ENCODE peak calls at places on chromosomes 5 and 9, in four cellular contexts. G, S, D and M are unnamed samples.
A peak's percentile ranks its signal among the peaks of the same experiment; 100 is the strongest.

GRCh38 chr9:108273988-108274387 is 581.8 kb downstream of the ACTL7B start:
- DNase-seq in G (no peak), D (no peak), S (no peak), M (no peak)

GRCh38 chr9:131530930-131531832 is at the start of gene UCK1:
- DNase-seq in S (peak; percentile 27), G (peak; percentile 99), D (peak; percentile 42), M (no peak)

GRCh38 chr5:92518318-92518913 is 1062.6 kb downstream of the NR2F1-AS1 start:
- DNase-seq in G (no peak), S (peak; percentile 16), D (peak; percentile 12), M (no peak)

GRCh38 chr5:55102345-55102744 is at the start of gene GZMA:
- DNase-seq in D (no peak), S (no peak), G (no peak), M (no peak)

GRCh38 chr5:174503461-174504265 is 220.7 kb upstream of the MSX2 start:
- DNase-seq in S (peak; percentile 91), G (no peak), D (no peak), M (peak; percentile 65)

GRCh38 chr5:12780536-12780935 is 876.3 kb upstream of the CTNND2 start:
- DNase-seq in S (no peak), G (no peak), D (no peak), M (no peak)

GRCh38 chr5:74367241-74367733 is 273.2 kb downstream of the ENC1 start:
- DNase-seq in G (no peak), S (no peak), D (no peak), M (no peak)

GRCh38 chr5:68630354-68630753 is 414.8 kb downstream of the PIK3R1 start:
- DNase-seq in G (no peak), D (no peak), S (no peak), M (no peak)

GRCh38 chr5:151740336-151740942 is 18.0 kb downstream of the ATOX1 start:
- DNase-seq in G (peak; percentile 78), S (no peak), D (peak; percentile 30), M (peak; percentile 54)

GRCh38 chr5:50320131-50320749 is 120.8 kb downstream of the EMB start:
- DNase-seq in S (peak; percentile 6), G (no peak), D (no peak), M (no peak)
- H3K9me3 ChIP-seq in S (no peaks in the 10 kb centered on the region), G (no peaks in the 10 kb centered on the region), D (peaks cover 63% of the 10 kb centered on the region), M (no peaks in the 10 kb centered on the region)

DNA sequence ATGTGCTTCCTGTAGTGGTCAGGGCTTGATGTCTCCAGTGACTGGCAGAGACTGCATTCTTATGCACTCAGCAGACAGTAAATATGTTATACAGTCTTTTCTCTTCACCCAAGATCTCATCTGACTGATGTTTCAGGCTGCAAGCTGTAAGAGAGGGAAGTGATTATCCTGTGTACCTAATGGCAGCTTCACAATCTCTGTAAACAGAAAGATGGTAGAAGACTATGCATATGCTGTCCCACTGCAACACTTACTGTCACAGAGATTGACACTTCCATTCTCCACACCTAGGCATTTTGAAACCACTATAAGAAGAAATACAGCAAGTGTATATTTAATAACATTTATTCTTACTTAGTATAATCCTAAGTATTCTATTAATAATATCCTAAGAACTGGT is 97.6 kb upstream of the ANXA1 start:
- DNase-seq in D (no peak), G (no peak), S (no peak), M (no peak)
- TF ChIP-seq TCF7L2 in D (no peak), G (no peak), S (no peak), M (no peak)

GRCh38 chr5:61498121-61498520 is 166.1 kb downstream of the ZSWIM6 start:
- DNase-seq in D (no peak), S (no peak), G (no peak), M (no peak)

GRCh38 chr5:61493973-61494372 is 161.9 kb downstream of the ZSWIM6 start:
- DNase-seq in D (no peak), G (no peak), S (no peak), M (no peak)

DNA sequence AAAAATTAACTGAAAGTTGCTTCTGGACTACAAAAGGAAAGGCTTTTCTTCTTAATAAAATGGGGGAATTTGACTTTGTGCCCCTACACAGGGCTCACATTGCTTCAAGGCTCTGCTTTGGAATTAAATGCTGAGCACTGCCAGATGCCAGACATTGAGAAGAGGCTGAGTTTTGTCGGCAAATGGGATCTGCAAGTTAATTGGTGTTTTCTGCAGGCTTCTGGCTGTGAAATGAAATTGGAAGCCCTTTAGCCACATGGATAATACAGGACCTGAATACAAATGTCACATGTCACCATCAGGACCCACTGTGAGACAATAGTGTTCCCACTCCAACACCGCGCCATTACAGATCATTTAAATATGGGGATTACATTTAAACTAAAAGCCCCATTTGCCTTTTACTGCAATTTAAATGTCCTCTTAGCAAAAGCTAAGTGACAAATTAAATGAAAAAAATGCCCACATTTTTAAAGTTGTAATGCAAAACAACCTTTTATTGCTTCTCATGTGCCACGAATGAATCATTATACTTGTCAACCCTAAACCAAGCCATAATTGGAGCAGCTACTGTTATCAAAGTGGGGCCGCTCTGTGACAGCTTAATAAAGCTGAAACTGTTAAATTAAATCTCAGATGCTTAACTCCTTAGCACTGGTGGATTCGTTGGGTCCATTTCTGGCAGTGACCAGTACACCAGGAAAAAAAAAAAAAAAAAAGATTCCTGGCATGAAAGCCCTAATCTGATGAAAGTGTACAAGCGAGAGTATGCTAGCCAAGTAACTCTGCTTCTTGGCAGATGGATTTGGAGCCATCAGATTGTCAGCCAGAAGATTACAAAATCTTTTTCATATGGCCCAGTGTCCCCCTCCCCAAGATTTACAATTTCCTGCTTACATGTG is 164.6 kb downstream of the ZSWIM6 start:
- DNase-seq in D (no peak), G (no peak), S (no peak), M (no peak)
- TF ChIP-seq REST in D (no peak), G (no peak), S (no peak), M (no peak)

GRCh38 chr9:2298217-2298616 is 283.1 kb downstream of the SMARCA2 start:
- DNase-seq in S (no peak), G (no peak), D (no peak), M (no peak)

GRCh38 chr9:2302606-2303005 is 287.5 kb downstream of the SMARCA2 start:
- DNase-seq in S (no peak), D (no peak), G (no peak), M (no peak)

GRCh38 chr9:2299156-2299842 is 284.2 kb downstream of the SMARCA2 start:
- DNase-seq in D (no peak), S (no peak), G (no peak), M (no peak)

GRCh38 chr9:2297771-2298170 is 282.6 kb downstream of the SMARCA2 start:
- DNase-seq in S (no peak), G (no peak), D (no peak), M (no peak)

DNA sequence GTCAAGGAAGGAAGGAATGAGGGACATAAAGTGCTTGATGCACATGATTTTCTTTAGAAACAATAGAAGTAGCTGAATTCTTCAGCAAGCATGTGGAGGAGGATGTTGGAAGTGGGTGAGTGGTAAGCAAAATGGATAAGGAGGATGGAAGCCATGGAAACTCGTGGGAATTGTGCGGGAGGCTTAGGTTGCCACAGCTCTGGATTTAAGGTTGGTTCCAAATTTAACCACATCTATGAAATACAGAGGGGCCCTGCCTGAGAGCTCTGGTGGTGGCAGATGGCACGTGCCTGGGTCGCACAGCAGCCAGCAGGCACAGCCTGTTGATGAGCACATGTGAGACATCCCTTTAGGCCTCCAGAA is 284.7 kb downstream of the SMARCA2 start:
- DNase-seq in S (no peak), G (no peak), D (no peak), M (no peak)
- H3K9me3 ChIP-seq in S (no peaks in the 10 kb centered on the region), G (no peaks in the 10 kb centered on the region), D (no peaks in the 10 kb centered on the region), M (no peaks in the 10 kb centered on the region)

DNA sequence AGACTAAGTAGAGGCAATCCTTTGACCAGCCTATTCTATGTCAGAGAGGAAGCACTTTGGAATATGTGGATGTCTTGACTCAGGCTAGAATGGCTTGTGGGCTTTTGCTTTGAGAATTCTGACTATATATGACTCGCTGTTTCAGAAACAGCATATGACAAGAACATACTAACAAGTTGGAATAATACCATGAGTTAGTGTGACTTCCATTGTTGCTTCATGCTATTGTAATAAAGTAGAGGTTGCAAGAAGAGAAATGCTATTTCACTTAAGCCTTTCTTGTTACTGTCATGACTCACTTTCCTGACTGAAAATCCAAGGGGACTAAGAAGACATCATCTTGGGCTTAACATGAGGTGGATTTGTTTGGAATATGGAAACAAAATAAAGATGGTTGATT is 339.6 kb upstream of the RFX3 start:
- DNase-seq in S (no peak), G (no peak), D (no peak), M (no peak)
- TF ChIP-seq TCF7L2 in S (no peak), G (no peak), D (no peak), M (no peak)

GRCh38 chr5:177303925-177304391 is 359 bp downstream of the PRELID1 start:
- DNase-seq in S (no peak), G (peak; percentile 55), D (no peak), M (no peak)

GRCh38 chr5:177304392-177305119 is 957 bp downstream of the PRELID1 start:
- DNase-seq in G (peak; percentile 52), D (peak; percentile 55), S (no peak), M (no peak)

GRCh38 chr5:177301503-177302165 is 1.9 kb downstream of the RAB24 start:
- DNase-seq in S (no peak), G (no peak), D (no peak), M (no peak)

GRCh38 chr5:177302354-177303110 is 987 bp downstream of the RAB24 start:
- DNase-seq in D (no peak), S (no peak), G (peak; percentile 32), M (no peak)

GRCh38 chr5:177303121-177303924 is at the start of the genes PRELID1 and RAB24:
- DNase-seq in D (peak; percentile 67), G (peak; percentile 92), S (no peak), M (no peak)
- TF ChIP-seq REST in D (no peak), G (no peak), S (no peak), M (no peak)

GRCh38 chr5:178988436-178989220 is 6.5 kb downstream of the GRM6 start:
- DNase-seq in D (no peak), S (no peak), G (no peak), M (no peak)
- H3K9me3 ChIP-seq in D (peaks cover 50% of the 10 kb centered on the region), S (peaks cover 8% of the 10 kb centered on the region), G (no peaks in the 10 kb centered on the region), M (no peaks in the 10 kb centered on the region)

GRCh38 chr9:91028166-91028827 is 226.7 kb downstream of the SYK start:
- DNase-seq in D (no peak), S (no peak), G (no peak), M (no peak)
- TF ChIP-seq TCF7L2 in D (no peak), S (no peak), G (no peak), M (no peak)